ENCODE peak calls at places on chromosome 19, in eight cellular contexts. One of them, this sample, is unnamed.

GRCh38 chr19:34226036-34226435 is 28.3 kb upstream of the GARRE1 start:
- DNase-seq in neural progenitor cell: no peak
- DNase-seq in A673: no peak
- DNase-seq in fibroblast of mammary gland: no peak
- DNase-seq in kidney: no peak
- DNase-seq in left ventricle myocardium inferior: no peak
- DNase-seq in psoas muscle: no peak
- DNase-seq in fibroblast of lung: no peak
- DNase-seq in this sample: no peak

GRCh38 chr19:7326105-7326877 is 22.4 kb upstream of the ARHGEF18 start:
- DNase-seq in left ventricle myocardium inferior: no peak
- DNase-seq in kidney: no peak
- DNase-seq in psoas muscle: no peak
- DNase-seq in fibroblast of lung: no peak
- DNase-seq in fibroblast of mammary gland: peak
- DNase-seq in A673: peak
- DNase-seq in neural progenitor cell: peak
- DNase-seq in this sample: peak

GRCh38 chr19:46319620-46320019 is 22.8 kb downstream of the HIF3A start:
- DNase-seq in fibroblast of lung: no peak
- DNase-seq in A673: no peak
- DNase-seq in kidney: no peak
- DNase-seq in psoas muscle: no peak
- DNase-seq in fibroblast of mammary gland: no peak
- DNase-seq in left ventricle myocardium inferior: no peak
- DNase-seq in neural progenitor cell: no peak
- DNase-seq in this sample: no peak

GRCh38 chr19:23404676-23405075 is 9.4 kb upstream of the ZNF91 start:
- DNase-seq in psoas muscle: no peak
- DNase-seq in fibroblast of lung: no peak
- DNase-seq in fibroblast of mammary gland: no peak
- DNase-seq in neural progenitor cell: no peak
- DNase-seq in A673: no peak
- DNase-seq in left ventricle myocardium inferior: no peak
- DNase-seq in kidney: no peak
- DNase-seq in this sample: no peak

GRCh38 chr19:13001502-13002388 is 6.5 kb downstream of the NFIX start:
- DNase-seq in fibroblast of lung: peak
- DNase-seq in neural progenitor cell: no peak
- DNase-seq in psoas muscle: peak
- DNase-seq in kidney: peak
- DNase-seq in fibroblast of mammary gland: peak
- DNase-seq in A673: no peak
- DNase-seq in left ventricle myocardium inferior: peak
- DNase-seq in this sample: peak

GRCh38 chr19:45200614-45201013 is 22.0 kb downstream of the BLOC1S3 start:
- DNase-seq in fibroblast of mammary gland: peak
- DNase-seq in A673: no peak
- DNase-seq in kidney: no peak
- DNase-seq in fibroblast of lung: peak
- DNase-seq in left ventricle myocardium inferior: no peak
- DNase-seq in psoas muscle: no peak
- DNase-seq in neural progenitor cell: peak
- DNase-seq in this sample: peak

GRCh38 chr19:42269518-42270345 is 680 bp downstream of the CIC start:
- DNase-seq in kidney: peak
- DNase-seq in neural progenitor cell: no peak
- DNase-seq in A673: no peak
- DNase-seq in psoas muscle: peak
- DNase-seq in fibroblast of mammary gland: no peak
- DNase-seq in left ventricle myocardium inferior: no peak
- DNase-seq in fibroblast of lung: no peak
- DNase-seq in this sample: no peak

GRCh38 chr19:45021971-45022370 is 16.9 kb upstream of the CLASRP start:
- DNase-seq in left ventricle myocardium inferior: no peak
- DNase-seq in psoas muscle: no peak
- DNase-seq in fibroblast of lung: no peak
- DNase-seq in kidney: no peak
- DNase-seq in fibroblast of mammary gland: no peak
- DNase-seq in neural progenitor cell: no peak
- DNase-seq in A673: no peak
- DNase-seq in this sample: no peak

GRCh38 chr19:43527860-43528622 is 1.0 kb upstream of the ETHE1 start:
- DNase-seq in psoas muscle: peak
- DNase-seq in fibroblast of mammary gland: peak
- DNase-seq in fibroblast of lung: no peak
- DNase-seq in A673: peak
- DNase-seq in kidney: peak
- DNase-seq in neural progenitor cell: no peak
- DNase-seq in left ventricle myocardium inferior: no peak
- DNase-seq in this sample: peak

GRCh38 chr19:33665776-33666175 is 44.0 kb downstream of the CHST8 start:
- DNase-seq in kidney: no peak
- DNase-seq in neural progenitor cell: no peak
- DNase-seq in fibroblast of lung: no peak
- DNase-seq in psoas muscle: no peak
- DNase-seq in A673: no peak
- DNase-seq in fibroblast of mammary gland: no peak
- DNase-seq in left ventricle myocardium inferior: no peak
- DNase-seq in this sample: no peak

GRCh38 chr19:47176627-47177090 is 46.0 kb downstream of the SAE1 start:
- DNase-seq in neural progenitor cell: no peak
- DNase-seq in fibroblast of lung: peak
- DNase-seq in A673: no peak
- DNase-seq in psoas muscle: no peak
- DNase-seq in fibroblast of mammary gland: peak
- DNase-seq in kidney: no peak
- DNase-seq in left ventricle myocardium inferior: no peak
- DNase-seq in this sample: peak

GRCh38 chr19:6020166-6020967 is 42.4 kb upstream of the RANBP3 start:
- DNase-seq in A673: no peak
- DNase-seq in neural progenitor cell: no peak
- DNase-seq in psoas muscle: no peak
- DNase-seq in left ventricle myocardium inferior: no peak
- DNase-seq in kidney: peak
- DNase-seq in fibroblast of lung: no peak
- DNase-seq in fibroblast of mammary gland: no peak
- DNase-seq in this sample: no peak

GRCh38 chr19:48654299-48655059 is 8.5 kb upstream of the CA11 start:
- DNase-seq in neural progenitor cell: no peak
- DNase-seq in A673: peak
- DNase-seq in kidney: no peak
- DNase-seq in fibroblast of mammary gland: no peak
- DNase-seq in fibroblast of lung: peak
- DNase-seq in left ventricle myocardium inferior: no peak
- DNase-seq in psoas muscle: no peak
- DNase-seq in this sample: no peak

GRCh38 chr19:47225746-47226425 is 5.1 kb downstream of the BBC3 start:
- DNase-seq in left ventricle myocardium inferior: peak
- DNase-seq in neural progenitor cell: peak
- DNase-seq in psoas muscle: peak
- DNase-seq in fibroblast of lung: peak
- DNase-seq in A673: peak
- DNase-seq in kidney: peak
- DNase-seq in fibroblast of mammary gland: peak
- DNase-seq in this sample: peak

GRCh38 chr19:44846455-44847143 is 502 bp downstream of the NECTIN2 start:
- DNase-seq in left ventricle myocardium inferior: no peak
- DNase-seq in kidney: peak
- DNase-seq in psoas muscle: peak
- DNase-seq in fibroblast of lung: peak
- DNase-seq in fibroblast of mammary gland: no peak
- DNase-seq in A673: no peak
- DNase-seq in neural progenitor cell: peak
- DNase-seq in this sample: peak

GRCh38 chr19:51489113-51489512 is 10.8 kb downstream of the CEACAM18 start:
- DNase-seq in psoas muscle: no peak
- DNase-seq in A673: no peak
- DNase-seq in kidney: no peak
- DNase-seq in left ventricle myocardium inferior: no peak
- DNase-seq in fibroblast of mammary gland: no peak
- DNase-seq in fibroblast of lung: no peak
- DNase-seq in neural progenitor cell: no peak
- DNase-seq in this sample: no peak

GRCh38 chr19:4970558-4971423 is 1.9 kb downstream of the KDM4B start:
- DNase-seq in neural progenitor cell: peak
- DNase-seq in left ventricle myocardium inferior: peak
- DNase-seq in fibroblast of lung: no peak
- DNase-seq in psoas muscle: no peak
- DNase-seq in kidney: no peak
- DNase-seq in A673: peak
- DNase-seq in fibroblast of mammary gland: peak
- DNase-seq in this sample: no peak

GRCh38 chr19:48552406-48553322 is 692 bp downstream of the SULT2B1 start:
- DNase-seq in A673: no peak
- DNase-seq in neural progenitor cell: no peak
- DNase-seq in fibroblast of lung: no peak
- DNase-seq in psoas muscle: no peak
- DNase-seq in kidney: no peak
- DNase-seq in fibroblast of mammary gland: peak
- DNase-seq in left ventricle myocardium inferior: no peak
- DNase-seq in this sample: no peak

GRCh38 chr19:19552811-19553210 is 14.7 kb downstream of the CILP2 start:
- DNase-seq in left ventricle myocardium inferior: no peak
- DNase-seq in psoas muscle: no peak
- DNase-seq in neural progenitor cell: peak
- DNase-seq in fibroblast of mammary gland: no peak
- DNase-seq in kidney: no peak
- DNase-seq in fibroblast of lung: peak
- DNase-seq in A673: no peak
- DNase-seq in this sample: peak

GRCh38 chr19:31300406-31300805 is 48.8 kb downstream of the TSHZ3 start:
- DNase-seq in A673: no peak
- DNase-seq in psoas muscle: no peak
- DNase-seq in left ventricle myocardium inferior: no peak
- DNase-seq in fibroblast of lung: no peak
- DNase-seq in neural progenitor cell: no peak
- DNase-seq in fibroblast of mammary gland: no peak
- DNase-seq in kidney: no peak
- DNase-seq in this sample: no peak

GRCh38 chr19:11113140-11113708 is 24.0 kb downstream of the LDLR start:
- DNase-seq in neural progenitor cell: no peak
- DNase-seq in fibroblast of mammary gland: no peak
- DNase-seq in left ventricle myocardium inferior: no peak
- DNase-seq in psoas muscle: no peak
- DNase-seq in A673: no peak
- DNase-seq in kidney: no peak
- DNase-seq in fibroblast of lung: no peak
- DNase-seq in this sample: no peak
- TF ChIP-seq CTCF in neural progenitor cell: no peak
- TF ChIP-seq CTCF in fibroblast of mammary gland: no peak
- TF ChIP-seq CTCF in left ventricle myocardium inferior: no peak
- TF ChIP-seq CTCF in psoas muscle: no peak
- TF ChIP-seq CTCF in A673: no peak
- TF ChIP-seq CTCF in kidney: no peak
- TF ChIP-seq CTCF in fibroblast of lung: no peak
- TF ChIP-seq CTCF in this sample: no peak

GRCh38 chr19:36605839-36606478 is 846 bp downstream of the ZNF382 start:
- DNase-seq in kidney: no peak
- DNase-seq in neural progenitor cell: no peak
- DNase-seq in fibroblast of mammary gland: no peak
- DNase-seq in A673: peak
- DNase-seq in left ventricle myocardium inferior: no peak
- DNase-seq in fibroblast of lung: no peak
- DNase-seq in psoas muscle: no peak
- DNase-seq in this sample: peak
- H3K4me3 ChIP-seq in kidney: peak
- H3K4me3 ChIP-seq in neural progenitor cell: peak
- H3K4me3 ChIP-seq in fibroblast of mammary gland: peak
- H3K4me3 ChIP-seq in A673: peak
- H3K4me3 ChIP-seq in left ventricle myocardium inferior: peak
- H3K4me3 ChIP-seq in fibroblast of lung: peak
- H3K4me3 ChIP-seq in psoas muscle: peak
- H3K4me3 ChIP-seq in this sample: peak

DNA sequence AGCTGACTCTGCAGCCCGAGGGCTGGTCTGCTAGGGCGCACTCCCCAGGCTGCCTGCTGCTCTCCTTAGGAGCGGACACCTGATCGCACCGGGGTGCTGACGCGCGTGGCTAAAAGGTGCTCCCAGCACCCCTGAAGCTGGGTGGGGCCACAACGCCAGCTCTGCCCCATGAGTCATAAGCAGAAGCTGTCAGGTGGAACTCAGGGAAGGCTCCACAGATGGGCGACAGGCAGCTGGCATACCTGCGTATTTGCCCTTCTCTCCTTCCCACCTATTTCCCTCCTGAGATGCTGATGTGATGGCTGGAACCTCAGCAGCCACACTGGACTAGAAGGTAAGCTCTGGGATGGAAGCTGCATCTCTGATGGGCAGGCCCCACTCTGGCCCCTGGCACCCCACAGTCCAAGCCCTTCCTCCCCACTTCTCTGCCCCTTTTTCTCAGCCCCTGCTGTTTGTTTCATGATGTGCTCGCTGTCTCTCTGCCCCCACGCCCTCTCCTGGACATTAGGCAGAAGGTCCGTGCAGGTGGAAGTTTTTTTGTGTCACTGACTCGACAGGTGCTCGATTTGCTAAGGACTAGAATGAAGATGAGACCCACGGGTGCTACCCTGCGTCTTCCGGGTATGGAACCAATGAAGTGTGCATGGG is 30.3 kb upstream of the CACTIN start:
- DNase-seq in fibroblast of lung: no peak
- DNase-seq in kidney: no peak
- DNase-seq in fibroblast of mammary gland: no peak
- DNase-seq in psoas muscle: no peak
- DNase-seq in left ventricle myocardium inferior: no peak
- DNase-seq in neural progenitor cell: no peak
- DNase-seq in A673: no peak
- DNase-seq in this sample: no peak
- TF ChIP-seq CTCF in fibroblast of lung: no peak
- TF ChIP-seq CTCF in kidney: no peak
- TF ChIP-seq CTCF in fibroblast of mammary gland: no peak
- TF ChIP-seq CTCF in psoas muscle: no peak
- TF ChIP-seq CTCF in left ventricle myocardium inferior: no peak
- TF ChIP-seq CTCF in neural progenitor cell: no peak
- TF ChIP-seq CTCF in A673: no peak
- TF ChIP-seq CTCF in this sample: no peak

DNA sequence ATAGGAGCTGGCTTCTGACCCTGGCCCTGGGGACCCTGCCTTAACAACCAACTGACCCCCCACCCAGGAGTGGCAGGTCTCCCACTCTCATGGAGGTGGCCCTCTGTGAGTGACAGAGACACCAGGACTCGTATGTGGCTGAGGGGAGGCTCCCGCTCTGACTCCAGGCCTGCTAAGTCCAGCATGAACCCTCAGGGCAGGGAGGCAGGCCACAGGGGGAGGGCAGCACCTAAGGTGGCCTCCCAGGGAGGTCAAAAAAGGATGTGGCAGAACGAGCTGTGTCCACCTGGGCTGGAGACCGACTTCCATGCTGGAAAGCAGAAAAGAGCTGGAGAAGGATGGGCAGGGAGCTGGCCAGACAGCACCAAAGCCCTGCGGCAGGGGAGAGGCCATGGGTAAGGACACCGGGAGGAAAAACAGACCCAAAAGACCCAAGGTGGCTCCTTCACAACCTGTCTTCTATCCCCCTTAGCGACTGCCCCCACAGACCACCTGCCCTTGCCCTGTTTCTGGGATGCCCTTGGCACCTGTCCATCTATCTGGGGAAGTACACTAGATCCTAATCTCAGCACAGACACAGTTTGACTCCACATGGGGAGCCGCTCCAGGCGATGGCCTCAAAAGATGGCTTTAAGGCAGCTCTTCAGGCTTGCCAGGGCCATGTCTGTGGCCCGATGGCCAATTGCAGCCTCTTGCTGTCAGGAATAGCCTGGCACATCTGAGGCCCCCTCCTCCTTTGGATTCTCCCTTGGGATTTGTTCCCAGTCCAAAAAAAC is 10.5 kb upstream of the SLC35E1 start:
- DNase-seq in left ventricle myocardium inferior: no peak
- DNase-seq in fibroblast of mammary gland: no peak
- DNase-seq in A673: no peak
- DNase-seq in psoas muscle: no peak
- DNase-seq in fibroblast of lung: no peak
- DNase-seq in kidney: no peak
- DNase-seq in neural progenitor cell: no peak
- DNase-seq in this sample: no peak
- H3K4me3 ChIP-seq in left ventricle myocardium inferior: no peak
- H3K4me3 ChIP-seq in fibroblast of mammary gland: no peak
- H3K4me3 ChIP-seq in A673: no peak
- H3K4me3 ChIP-seq in psoas muscle: no peak
- H3K4me3 ChIP-seq in fibroblast of lung: no peak
- H3K4me3 ChIP-seq in kidney: no peak
- H3K4me3 ChIP-seq in neural progenitor cell: no peak
- H3K4me3 ChIP-seq in this sample: no peak